ENCODE peak calls at places on chromosome 12, in five cellular contexts. Y is Peyer's patch, P is mesothelial cell of epicardium, D is tibial nerve, T is suprapubic skin. B is an unnamed sample.
A peak's percentile ranks its signal among the peaks of the same experiment; 100 is the strongest.

GRCh38 chr12:53336137-53336785 is at the start of gene SP7:
- DNase-seq in Y (no peak), P (no peak), D (no peak), T (no peak), B (no peak)

GRCh38 chr12:74431821-74432220 is 105.8 kb upstream of the ATXN7L3B start:
- DNase-seq in Y (no peak), P (no peak), D (no peak), T (no peak), B (no peak)

GRCh38 chr12:102172436-102172835 is 25.2 kb downstream of the PMCH start:
- DNase-seq in Y (no peak), P (no peak), D (no peak), T (no peak), B (no peak)

GRCh38 chr12:40032433-40033259 is 73.2 kb downstream of the SLC2A13 start:
- DNase-seq in Y (no peak), P (no peak), D (no peak), T (no peak), B (no peak)

GRCh38 chr12:73465106-73465505 is 1072.5 kb upstream of the ATXN7L3B start:
- DNase-seq in Y (no peak), P (no peak), D (no peak), T (no peak), B (no peak)

GRCh38 chr12:79557690-79558315 is 133.0 kb downstream of the PAWR start:
- DNase-seq in Y (no peak), P (no peak), D (no peak), T (no peak), B (no peak)

GRCh38 chr12:6430124-6430989 is 14.4 kb upstream of the CD27 start:
- DNase-seq in Y (peak; percentile 89), P (peak; percentile 45), D (peak; percentile 84), T (peak; percentile 96), B (peak; percentile 80)

GRCh38 chr12:29133141-29133540 is 15.9 kb upstream of the FAR2 start:
- DNase-seq in Y (no peak), P (no peak), D (no peak), T (no peak), B (no peak)

GRCh38 chr12:31440134-31440533 is 114.2 kb upstream of the SINHCAF start:
- DNase-seq in Y (no peak), P (no peak), D (no peak), T (no peak), B (no peak)